ENCODE peak calls at places on chromosomes 11 and 22, in nine cellular contexts. One of them, this sample, is unnamed.

GRCh38 chr22:49967333-49968241 is 7.0 kb downstream of the PIM3 start:
- DNase-seq in GM20000: no peak
- DNase-seq in GM10248: no peak
- DNase-seq in CD4-positive, alpha-beta T cell: no peak
- DNase-seq in cardiac muscle cell: peak; percentile 42
- DNase-seq in endodermal cell: peak; percentile 62
- DNase-seq in cardiac fibroblast: peak; percentile 64
- DNase-seq in A549: no peak
- DNase-seq in stomach: peak; percentile 78
- DNase-seq in this sample: peak; percentile 11

GRCh38 chr11:119367661-119368120 is 13.8 kb downstream of the USP2 start:
- DNase-seq in GM20000: no peak
- DNase-seq in GM10248: no peak
- DNase-seq in CD4-positive, alpha-beta T cell: no peak
- DNase-seq in cardiac muscle cell: no peak
- DNase-seq in endodermal cell: peak; percentile 28
- DNase-seq in cardiac fibroblast: no peak
- DNase-seq in A549: no peak
- DNase-seq in stomach: no peak
- DNase-seq in this sample: no peak

GRCh38 chr22:49076300-49077035 is 751.2 kb downstream of the BRD1 start:
- DNase-seq in GM20000: no peak
- DNase-seq in GM10248: no peak
- DNase-seq in CD4-positive, alpha-beta T cell: no peak
- DNase-seq in cardiac muscle cell: no peak
- DNase-seq in endodermal cell: peak; percentile 64
- DNase-seq in cardiac fibroblast: no peak
- DNase-seq in A549: no peak
- DNase-seq in stomach: no peak
- DNase-seq in this sample: no peak

GRCh38 chr11:2892215-2893020 is 6.8 kb upstream of the CDKN1C start:
- DNase-seq in GM20000: peak; percentile 83
- DNase-seq in GM10248: peak; percentile 80
- DNase-seq in CD4-positive, alpha-beta T cell: peak; percentile 56
- DNase-seq in cardiac muscle cell: peak; percentile 76
- DNase-seq in endodermal cell: peak; percentile 93
- DNase-seq in cardiac fibroblast: peak; percentile 69
- DNase-seq in A549: peak; percentile 74
- DNase-seq in stomach: peak; percentile 57
- DNase-seq in this sample: peak; percentile 75

GRCh38 chr11:104968856-104969776 is 742 bp upstream of the CASP4 start:
- DNase-seq in GM20000: peak; percentile 3
- DNase-seq in GM10248: no peak
- DNase-seq in CD4-positive, alpha-beta T cell: no peak
- DNase-seq in cardiac muscle cell: no peak
- DNase-seq in endodermal cell: peak; percentile 76
- DNase-seq in cardiac fibroblast: peak; percentile 59
- DNase-seq in A549: no peak
- DNase-seq in stomach: no peak
- DNase-seq in this sample: no peak

GRCh38 chr11:44366741-44367140 is 56.8 kb upstream of the ALX4 start:
- DNase-seq in GM20000: no peak
- DNase-seq in GM10248: no peak
- DNase-seq in CD4-positive, alpha-beta T cell: no peak
- DNase-seq in cardiac muscle cell: no peak
- DNase-seq in endodermal cell: peak; percentile 68
- DNase-seq in cardiac fibroblast: no peak
- DNase-seq in A549: no peak
- DNase-seq in stomach: no peak
- DNase-seq in this sample: no peak

GRCh38 chr11:619625-620050 is 3.9 kb upstream of the IRF7 start:
- DNase-seq in GM20000: no peak
- DNase-seq in GM10248: no peak
- DNase-seq in CD4-positive, alpha-beta T cell: no peak
- DNase-seq in cardiac muscle cell: no peak
- DNase-seq in endodermal cell: no peak
- DNase-seq in cardiac fibroblast: no peak
- DNase-seq in A549: no peak
- DNase-seq in stomach: no peak
- DNase-seq in this sample: no peak

GRCh38 chr22:47835726-47836125 is 1073.3 kb downstream of the TBC1D22A start:
- DNase-seq in GM20000: no peak
- DNase-seq in GM10248: no peak
- DNase-seq in CD4-positive, alpha-beta T cell: no peak
- DNase-seq in cardiac muscle cell: no peak
- DNase-seq in endodermal cell: no peak
- DNase-seq in cardiac fibroblast: peak; percentile 5
- DNase-seq in A549: no peak
- DNase-seq in stomach: no peak
- DNase-seq in this sample: no peak

GRCh38 chr11:76978239-76978638 is 56.0 kb upstream of the B3GNT6 start:
- DNase-seq in GM20000: no peak
- DNase-seq in GM10248: no peak
- DNase-seq in CD4-positive, alpha-beta T cell: no peak
- DNase-seq in cardiac muscle cell: no peak
- DNase-seq in endodermal cell: peak; percentile 44
- DNase-seq in cardiac fibroblast: no peak
- DNase-seq in A549: no peak
- DNase-seq in stomach: no peak
- DNase-seq in this sample: no peak

GRCh38 chr11:67248653-67249052 is 17.6 kb upstream of the GRK2 start:
- DNase-seq in GM20000: no peak
- DNase-seq in GM10248: no peak
- DNase-seq in CD4-positive, alpha-beta T cell: no peak
- DNase-seq in cardiac muscle cell: peak; percentile 39
- DNase-seq in endodermal cell: no peak
- DNase-seq in cardiac fibroblast: peak; percentile 25
- DNase-seq in A549: no peak
- DNase-seq in stomach: no peak
- DNase-seq in this sample: no peak

GRCh38 chr11:100636536-100636935 is 50.6 kb upstream of the ARHGAP42 start:
- DNase-seq in GM20000: no peak
- DNase-seq in GM10248: no peak
- DNase-seq in CD4-positive, alpha-beta T cell: no peak
- DNase-seq in cardiac muscle cell: no peak
- DNase-seq in endodermal cell: no peak
- DNase-seq in cardiac fibroblast: no peak
- DNase-seq in A549: no peak
- DNase-seq in stomach: no peak
- DNase-seq in this sample: no peak

GRCh38 chr22:29226246-29226981 is 20.7 kb downstream of the EMID1 start:
- DNase-seq in GM20000: no peak
- DNase-seq in GM10248: no peak
- DNase-seq in CD4-positive, alpha-beta T cell: no peak
- DNase-seq in cardiac muscle cell: no peak
- DNase-seq in endodermal cell: no peak
- DNase-seq in cardiac fibroblast: no peak
- DNase-seq in A549: no peak
- DNase-seq in stomach: no peak
- DNase-seq in this sample: no peak

GRCh38 chr11:107040447-107041444 is 22.5 kb upstream of the GUCY1A2 start:
- DNase-seq in GM20000: no peak
- DNase-seq in GM10248: no peak
- DNase-seq in CD4-positive, alpha-beta T cell: no peak
- DNase-seq in cardiac muscle cell: no peak
- DNase-seq in endodermal cell: no peak
- DNase-seq in cardiac fibroblast: peak; percentile 68
- DNase-seq in A549: no peak
- DNase-seq in stomach: no peak
- DNase-seq in this sample: no peak

GRCh38 chr11:65425971-65426838 is 3.6 kb downstream of the NEAT1 start:
- DNase-seq in GM20000: peak; percentile 68
- DNase-seq in GM10248: no peak
- DNase-seq in CD4-positive, alpha-beta T cell: no peak
- DNase-seq in cardiac muscle cell: no peak
- DNase-seq in endodermal cell: no peak
- DNase-seq in cardiac fibroblast: peak; percentile 78
- DNase-seq in A549: no peak
- DNase-seq in stomach: peak; percentile 40
- DNase-seq in this sample: no peak

GRCh38 chr11:67356867-67357561 is 3.7 kb upstream of the POLD4 start:
- DNase-seq in GM20000: peak; percentile 81
- DNase-seq in GM10248: peak; percentile 81
- DNase-seq in CD4-positive, alpha-beta T cell: peak; percentile 61
- DNase-seq in cardiac muscle cell: peak; percentile 83
- DNase-seq in endodermal cell: peak; percentile 92
- DNase-seq in cardiac fibroblast: peak; percentile 86
- DNase-seq in A549: peak; percentile 80
- DNase-seq in stomach: peak; percentile 79
- DNase-seq in this sample: peak; percentile 76

GRCh38 chr22:39473856-39474255 is 17.0 kb downstream of the MGAT3 start:
- DNase-seq in GM20000: no peak
- DNase-seq in GM10248: no peak
- DNase-seq in CD4-positive, alpha-beta T cell: no peak
- DNase-seq in cardiac muscle cell: no peak
- DNase-seq in endodermal cell: no peak
- DNase-seq in cardiac fibroblast: no peak
- DNase-seq in A549: no peak
- DNase-seq in stomach: no peak
- DNase-seq in this sample: no peak

GRCh38 chr11:133198326-133198725 is 334.0 kb downstream of the OPCML start:
- DNase-seq in GM20000: no peak
- DNase-seq in GM10248: no peak
- DNase-seq in CD4-positive, alpha-beta T cell: no peak
- DNase-seq in cardiac muscle cell: no peak
- DNase-seq in endodermal cell: no peak
- DNase-seq in cardiac fibroblast: no peak
- DNase-seq in A549: no peak
- DNase-seq in stomach: no peak
- DNase-seq in this sample: no peak

DNA sequence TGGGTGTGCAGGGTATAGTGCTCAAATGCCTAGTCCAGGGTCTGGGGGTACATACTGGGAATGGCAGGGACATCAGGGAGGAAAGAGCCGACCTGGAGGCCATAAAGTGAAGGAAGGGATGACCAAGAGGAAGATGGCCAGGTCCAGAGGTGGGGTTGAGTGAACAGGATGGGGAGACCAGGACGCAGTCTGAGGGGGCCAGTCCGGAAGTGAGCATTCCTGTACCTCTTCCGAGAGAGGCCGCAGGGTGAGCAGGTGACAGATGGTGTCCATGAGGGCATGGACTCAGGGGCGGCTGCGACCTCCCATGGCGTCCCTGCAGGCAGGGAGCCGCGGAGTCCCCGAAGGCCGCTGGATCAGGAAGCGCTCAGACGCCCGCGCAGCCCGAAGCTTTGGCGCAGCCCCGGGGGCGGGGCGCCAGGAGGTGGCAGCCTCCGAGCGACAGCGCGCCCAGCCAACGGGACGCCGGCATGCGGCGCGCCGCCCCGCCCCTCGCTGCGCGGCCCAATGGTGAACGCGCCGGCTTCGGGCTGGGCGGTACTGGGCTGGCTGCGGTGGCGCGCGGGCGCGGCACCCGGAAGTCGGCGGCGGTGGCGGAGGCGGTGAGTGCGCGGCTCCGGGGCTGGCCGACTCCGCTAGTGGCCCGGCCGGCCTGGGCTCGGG is at the start of gene TANGO2:
- DNase-seq in GM20000: peak; percentile 100
- DNase-seq in GM10248: peak; percentile 99
- DNase-seq in CD4-positive, alpha-beta T cell: peak; percentile 96
- DNase-seq in cardiac muscle cell: peak; percentile 96
- DNase-seq in endodermal cell: peak; percentile 97
- DNase-seq in cardiac fibroblast: peak; percentile 92
- DNase-seq in A549: peak; percentile 77
- DNase-seq in stomach: peak; percentile 96
- DNase-seq in this sample: peak; percentile 96
- TF ChIP-seq CTCF in GM20000: no peak
- TF ChIP-seq CTCF in GM10248: no peak
- TF ChIP-seq CTCF in CD4-positive, alpha-beta T cell: no peak
- TF ChIP-seq CTCF in cardiac muscle cell: no peak
- TF ChIP-seq CTCF in endodermal cell: no peak
- TF ChIP-seq CTCF in cardiac fibroblast: no peak
- TF ChIP-seq CTCF in A549: no peak
- TF ChIP-seq CTCF in stomach: no peak
- TF ChIP-seq CTCF in this sample: no peak

GRCh38 chr11:130198964-130199363 is 39.4 kb downstream of the ST14 start:
- DNase-seq in GM20000: no peak
- DNase-seq in GM10248: no peak
- DNase-seq in CD4-positive, alpha-beta T cell: no peak
- DNase-seq in cardiac muscle cell: no peak
- DNase-seq in endodermal cell: no peak
- DNase-seq in cardiac fibroblast: no peak
- DNase-seq in A549: no peak
- DNase-seq in stomach: no peak
- DNase-seq in this sample: no peak
- TF ChIP-seq CTCF in GM20000: no peak
- TF ChIP-seq CTCF in GM10248: no peak
- TF ChIP-seq CTCF in CD4-positive, alpha-beta T cell: no peak
- TF ChIP-seq CTCF in cardiac muscle cell: no peak
- TF ChIP-seq CTCF in endodermal cell: peak; percentile 45
- TF ChIP-seq CTCF in cardiac fibroblast: no peak
- TF ChIP-seq CTCF in A549: no peak
- TF ChIP-seq CTCF in stomach: no peak
- TF ChIP-seq CTCF in this sample: no peak

DNA sequence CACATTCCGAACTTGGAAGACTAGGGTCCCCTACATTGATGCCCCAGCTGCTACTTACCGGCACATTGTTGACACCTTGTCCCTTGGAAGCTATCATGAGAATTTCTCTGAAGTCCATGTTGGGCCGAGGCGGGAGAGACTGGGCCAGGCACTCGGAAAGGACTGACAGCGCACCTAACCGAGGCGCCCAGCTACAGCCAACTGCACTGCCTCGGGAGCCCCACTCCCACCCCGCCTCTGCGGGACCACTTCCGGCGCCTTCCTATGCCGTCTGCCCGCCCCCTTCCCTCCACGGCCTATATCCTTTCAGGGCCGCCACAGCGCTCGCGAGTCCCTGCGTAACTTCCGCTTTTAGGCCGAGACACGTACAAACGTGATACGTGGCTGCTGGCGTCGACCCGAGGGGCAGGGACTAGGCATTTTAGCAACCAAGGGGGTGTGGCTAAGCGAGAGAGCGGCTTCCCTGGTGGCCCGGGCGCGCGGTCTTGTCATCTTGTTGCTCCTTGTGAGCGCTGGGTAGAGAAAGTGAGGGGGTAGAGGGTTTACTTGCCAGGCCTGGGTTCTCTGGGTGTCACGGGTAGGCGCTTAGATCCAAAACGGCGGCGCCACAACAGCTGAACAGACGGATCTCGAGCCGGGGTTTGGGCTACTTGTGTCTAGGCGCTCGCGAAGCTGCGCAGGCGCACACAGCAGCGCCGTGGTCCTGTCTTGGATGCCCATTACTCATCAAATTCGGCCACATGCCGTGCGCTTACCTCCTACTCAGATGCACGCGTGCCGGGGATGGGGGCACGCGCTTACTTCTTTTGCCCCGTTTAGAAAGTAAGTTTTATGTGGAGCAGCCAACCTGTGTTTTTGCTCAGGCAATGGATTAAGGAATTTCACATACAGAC is at the start of gene SPTY2D1:
- DNase-seq in GM20000: peak; percentile 91
- DNase-seq in GM10248: peak; percentile 97
- DNase-seq in CD4-positive, alpha-beta T cell: peak; percentile 96
- DNase-seq in cardiac muscle cell: peak; percentile 100
- DNase-seq in endodermal cell: peak; percentile 99
- DNase-seq in cardiac fibroblast: peak; percentile 99
- DNase-seq in A549: peak; percentile 96
- DNase-seq in stomach: peak; percentile 100
- DNase-seq in this sample: peak; percentile 97
- TF ChIP-seq CTCF in GM20000: no peak
- TF ChIP-seq CTCF in GM10248: no peak
- TF ChIP-seq CTCF in CD4-positive, alpha-beta T cell: no peak
- TF ChIP-seq CTCF in cardiac muscle cell: no peak
- TF ChIP-seq CTCF in endodermal cell: no peak
- TF ChIP-seq CTCF in cardiac fibroblast: no peak
- TF ChIP-seq CTCF in A549: no peak
- TF ChIP-seq CTCF in stomach: no peak
- TF ChIP-seq CTCF in this sample: no peak

GRCh38 chr11:69732910-69733309 is 29.1 kb upstream of the FGF19 start:
- DNase-seq in GM20000: no peak
- DNase-seq in GM10248: no peak
- DNase-seq in CD4-positive, alpha-beta T cell: no peak
- DNase-seq in cardiac muscle cell: no peak
- DNase-seq in endodermal cell: peak; percentile 66
- DNase-seq in cardiac fibroblast: no peak
- DNase-seq in A549: no peak
- DNase-seq in stomach: no peak
- DNase-seq in this sample: no peak
- TF ChIP-seq CTCF in GM20000: no peak
- TF ChIP-seq CTCF in GM10248: no peak
- TF ChIP-seq CTCF in CD4-positive, alpha-beta T cell: no peak
- TF ChIP-seq CTCF in cardiac muscle cell: no peak
- TF ChIP-seq CTCF in endodermal cell: no peak
- TF ChIP-seq CTCF in cardiac fibroblast: no peak
- TF ChIP-seq CTCF in A549: no peak
- TF ChIP-seq CTCF in stomach: no peak
- TF ChIP-seq CTCF in this sample: no peak

This sample was measured in endothelial cell.